ENCODE peak calls at places on chromosomes 5 and 9, in four cellular contexts. One of them, this sample, is unnamed.

GRCh38 chr5:135033026-135033861 is 784 bp downstream of the PITX1 start:
- DNase-seq in suprapubic skin: no peak
- DNase-seq in GM23338: peak; percentile 81
- DNase-seq in glutamatergic neuron: no peak
- DNase-seq in this sample: peak; percentile 73

GRCh38 chr5:164484948-164485347 is 979.5 kb downstream of the MAT2B start:
- DNase-seq in suprapubic skin: no peak
- DNase-seq in GM23338: no peak
- DNase-seq in glutamatergic neuron: no peak
- DNase-seq in this sample: no peak

GRCh38 chr5:6723901-6724300 is 10.7 kb downstream of the TENT4A start:
- DNase-seq in suprapubic skin: peak; percentile 26
- DNase-seq in GM23338: no peak
- DNase-seq in glutamatergic neuron: no peak
- DNase-seq in this sample: no peak

GRCh38 chr5:111689576-111689975 is 67.4 kb downstream of the NREP start:
- DNase-seq in suprapubic skin: no peak
- DNase-seq in GM23338: no peak
- DNase-seq in glutamatergic neuron: no peak
- DNase-seq in this sample: no peak

GRCh38 chr9:137449931-137450537 is 8.9 kb upstream of the ENTPD8 start:
- DNase-seq in suprapubic skin: peak; percentile 71
- DNase-seq in GM23338: no peak
- DNase-seq in glutamatergic neuron: peak; percentile 14
- DNase-seq in this sample: no peak

GRCh38 chr9:14131353-14132088 is 182.4 kb downstream of the NFIB start:
- DNase-seq in suprapubic skin: no peak
- DNase-seq in GM23338: no peak
- DNase-seq in glutamatergic neuron: no peak
- DNase-seq in this sample: no peak

GRCh38 chr5:141513021-141513626 is 24.2 kb downstream of the PCDHGC5 start:
- DNase-seq in suprapubic skin: no peak
- DNase-seq in GM23338: peak; percentile 51
- DNase-seq in glutamatergic neuron: peak; percentile 75
- DNase-seq in this sample: no peak

GRCh38 chr9:111873901-111874300 is 22.7 kb upstream of the UGCG start:
- DNase-seq in suprapubic skin: no peak
- DNase-seq in GM23338: no peak
- DNase-seq in glutamatergic neuron: no peak
- DNase-seq in this sample: no peak

GRCh38 chr5:66744040-66744439 is 147.8 kb downstream of the MAST4 start:
- DNase-seq in suprapubic skin: no peak
- DNase-seq in GM23338: no peak
- DNase-seq in glutamatergic neuron: no peak
- DNase-seq in this sample: no peak

GRCh38 chr9:102499468-102499867 is 495.7 kb upstream of the CYLC2 start:
- DNase-seq in suprapubic skin: no peak
- DNase-seq in GM23338: no peak
- DNase-seq in glutamatergic neuron: no peak
- DNase-seq in this sample: no peak

GRCh38 chr5:93585054-93585751 is 2.2 kb downstream of the NR2F1 start:
- DNase-seq in suprapubic skin: no peak
- DNase-seq in GM23338: peak; percentile 67
- DNase-seq in glutamatergic neuron: peak; percentile 33
- DNase-seq in this sample: no peak

GRCh38 chr9:35923927-35924763 is 14.9 kb downstream of the SPAAR start:
- DNase-seq in suprapubic skin: no peak
- DNase-seq in GM23338: no peak
- DNase-seq in glutamatergic neuron: no peak
- DNase-seq in this sample: no peak

GRCh38 chr9:25654417-25654816 is 23.8 kb downstream of the TUSC1 start:
- DNase-seq in suprapubic skin: no peak
- DNase-seq in GM23338: no peak
- DNase-seq in glutamatergic neuron: no peak
- DNase-seq in this sample: no peak

GRCh38 chr5:32027717-32028321 is 146.3 kb downstream of the GOLPH3 start:
- DNase-seq in suprapubic skin: peak; percentile 73
- DNase-seq in GM23338: peak; percentile 68
- DNase-seq in glutamatergic neuron: no peak
- DNase-seq in this sample: no peak

GRCh38 chr5:171494452-171495121 is 75.1 kb downstream of the FGF18 start:
- DNase-seq in suprapubic skin: peak; percentile 79
- DNase-seq in GM23338: peak; percentile 68
- DNase-seq in glutamatergic neuron: peak; percentile 49
- DNase-seq in this sample: no peak

GRCh38 chr9:129777769-129778130 is 24.9 kb upstream of the PTGES start:
- DNase-seq in suprapubic skin: no peak
- DNase-seq in GM23338: no peak
- DNase-seq in glutamatergic neuron: no peak
- DNase-seq in this sample: no peak

GRCh38 chr5:56432326-56432725 is 199.2 kb upstream of the ANKRD55 start:
- DNase-seq in suprapubic skin: no peak
- DNase-seq in GM23338: no peak
- DNase-seq in glutamatergic neuron: no peak
- DNase-seq in this sample: no peak

GRCh38 chr5:176542135-176542595 is 5.0 kb upstream of the RNF44 start:
- DNase-seq in suprapubic skin: no peak
- DNase-seq in GM23338: no peak
- DNase-seq in glutamatergic neuron: no peak
- DNase-seq in this sample: no peak

GRCh38 chr9:131738838-131739191 is 1.1 kb downstream of the RAPGEF1 start:
- DNase-seq in suprapubic skin: no peak
- DNase-seq in GM23338: peak; percentile 80
- DNase-seq in glutamatergic neuron: no peak
- DNase-seq in this sample: no peak

GRCh38 chr5:135398160-135398854 is 724 bp downstream of the MACROH2A1 start:
- DNase-seq in suprapubic skin: no peak
- DNase-seq in GM23338: peak; percentile 73
- DNase-seq in glutamatergic neuron: peak; percentile 40
- DNase-seq in this sample: no peak

GRCh38 chr5:10699987-10700386 is 61.0 kb downstream of the DAP start:
- DNase-seq in suprapubic skin: no peak
- DNase-seq in GM23338: no peak
- DNase-seq in glutamatergic neuron: no peak
- DNase-seq in this sample: no peak

GRCh38 chr5:177317959-177318377 is 6.3 kb upstream of the MXD3 start:
- DNase-seq in suprapubic skin: no peak
- DNase-seq in GM23338: peak; percentile 87
- DNase-seq in glutamatergic neuron: peak; percentile 76
- DNase-seq in this sample: no peak

GRCh38 chr9:115999498-115999897 is 154.1 kb upstream of the PAPPA start:
- DNase-seq in suprapubic skin: no peak
- DNase-seq in GM23338: no peak
- DNase-seq in glutamatergic neuron: no peak
- DNase-seq in this sample: no peak

GRCh38 chr9:129320575-129321311 is 142.7 kb upstream of the IER5L start:
- DNase-seq in suprapubic skin: peak; percentile 79
- DNase-seq in GM23338: peak; percentile 82
- DNase-seq in glutamatergic neuron: no peak
- DNase-seq in this sample: peak; percentile 93

GRCh38 chr9:114238471-114238870 is 83.1 kb downstream of the COL27A1 start:
- DNase-seq in suprapubic skin: no peak
- DNase-seq in GM23338: no peak
- DNase-seq in glutamatergic neuron: no peak
- DNase-seq in this sample: no peak

GRCh38 chr9:114240647-114241558 is 82.0 kb upstream of the ORM1 start:
- DNase-seq in suprapubic skin: no peak
- DNase-seq in GM23338: no peak
- DNase-seq in glutamatergic neuron: no peak
- DNase-seq in this sample: no peak

GRCh38 chr9:114240216-114240615 is 82.7 kb upstream of the ORM1 start:
- DNase-seq in suprapubic skin: no peak
- DNase-seq in GM23338: no peak
- DNase-seq in glutamatergic neuron: no peak
- DNase-seq in this sample: no peak

GRCh38 chr9:114237781-114238180 is 82.4 kb downstream of the COL27A1 start:
- DNase-seq in suprapubic skin: no peak
- DNase-seq in GM23338: no peak
- DNase-seq in glutamatergic neuron: no peak
- DNase-seq in this sample: no peak

DNA sequence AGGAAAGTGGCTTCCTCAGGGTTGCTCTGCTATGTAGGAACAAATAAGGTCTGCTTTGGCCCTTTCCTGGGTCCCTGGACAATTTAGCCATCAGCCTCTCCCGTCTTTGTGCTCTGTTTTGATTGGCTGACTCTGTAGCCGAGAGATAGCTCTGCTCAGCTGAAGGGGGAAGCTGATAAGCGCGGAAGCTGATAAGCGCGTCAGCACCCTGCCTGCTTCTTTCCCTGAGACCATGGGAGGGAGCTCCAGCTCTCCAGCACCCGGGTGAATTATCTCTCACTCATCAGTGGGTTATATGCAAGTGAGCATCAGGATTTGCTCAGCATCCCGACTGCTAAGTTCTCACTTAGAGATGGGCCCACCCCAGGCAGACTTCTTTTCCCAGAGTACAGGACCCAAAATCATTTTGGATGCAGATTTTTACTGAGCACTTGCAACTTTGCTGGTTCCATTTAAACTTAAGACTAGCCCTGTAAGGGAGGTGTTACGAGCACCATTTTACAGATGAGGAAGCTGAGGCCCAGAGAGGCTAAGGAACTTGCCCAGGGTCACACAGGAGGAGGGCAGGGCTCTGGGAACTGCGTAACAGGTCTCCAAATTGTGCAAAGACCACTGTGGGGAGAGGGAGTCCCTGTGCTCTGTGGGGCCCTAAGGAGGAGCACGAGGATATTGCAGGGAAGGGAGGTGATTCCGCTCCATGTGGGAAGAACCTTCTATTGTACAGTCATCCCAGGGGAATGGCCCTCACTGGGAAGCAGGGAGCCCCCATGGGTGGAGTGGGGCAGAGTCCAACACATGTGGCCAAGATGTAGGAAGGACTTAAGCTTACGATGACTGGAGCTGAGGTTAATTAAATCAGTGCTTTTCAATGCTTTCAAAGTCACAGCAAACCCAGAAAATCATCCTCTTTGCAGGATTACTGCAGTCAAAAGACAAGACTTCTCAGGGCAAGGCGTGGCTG is 83.7 kb upstream of the ORM1 start:
- DNase-seq in suprapubic skin: no peak
- DNase-seq in GM23338: peak; percentile 64
- DNase-seq in glutamatergic neuron: no peak
- DNase-seq in this sample: no peak
- TF ChIP-seq CTCF in suprapubic skin: no peak
- TF ChIP-seq CTCF in GM23338: peak; percentile 39
- TF ChIP-seq CTCF in glutamatergic neuron: no peak
- TF ChIP-seq CTCF in this sample: peak; percentile 48

GRCh38 chr9:33223696-33224095 is 16.3 kb upstream of the SPINK4 start:
- DNase-seq in suprapubic skin: no peak
- DNase-seq in GM23338: no peak
- DNase-seq in glutamatergic neuron: no peak
- DNase-seq in this sample: no peak
- TF ChIP-seq CTCF in suprapubic skin: no peak
- TF ChIP-seq CTCF in GM23338: no peak
- TF ChIP-seq CTCF in glutamatergic neuron: no peak
- TF ChIP-seq CTCF in this sample: peak; percentile 71

GRCh38 chr9:134059661-134060395 is 8.0 kb downstream of the BRD3 start:
- DNase-seq in suprapubic skin: peak; percentile 65
- DNase-seq in GM23338: no peak
- DNase-seq in glutamatergic neuron: peak; percentile 31
- DNase-seq in this sample: peak; percentile 85
- TF ChIP-seq CTCF in suprapubic skin: no peak
- TF ChIP-seq CTCF in GM23338: no peak
- TF ChIP-seq CTCF in glutamatergic neuron: no peak
- TF ChIP-seq CTCF in this sample: no peak

DNA sequence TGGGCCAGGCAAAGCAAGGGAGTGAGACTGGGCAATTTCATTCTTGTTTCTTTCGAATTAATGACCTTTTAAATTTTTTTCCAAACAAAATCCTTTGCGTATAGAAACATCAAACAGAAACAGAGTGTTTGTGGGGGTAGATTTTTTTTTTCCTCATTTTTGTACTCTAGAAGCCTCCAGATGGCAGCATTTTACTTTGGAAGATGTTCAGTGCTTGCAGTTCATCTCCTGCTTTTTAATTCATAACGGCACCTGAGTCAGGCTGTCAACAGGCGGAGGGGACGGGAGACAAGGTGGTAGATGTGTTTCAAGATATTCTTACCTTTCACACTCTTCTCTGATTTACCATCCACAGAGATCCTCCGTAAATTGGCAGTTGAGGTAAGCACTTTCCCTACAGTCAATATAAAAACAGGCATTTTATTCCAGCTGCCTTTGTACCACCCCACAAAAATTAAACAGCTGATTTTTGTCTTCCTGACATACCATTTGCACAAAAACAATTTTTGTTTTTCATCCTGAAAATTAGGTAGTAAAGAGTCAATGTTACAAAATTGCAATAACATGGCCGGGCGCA is 99.5 kb upstream of the FBXL17 start:
- DNase-seq in suprapubic skin: no peak
- DNase-seq in GM23338: peak; percentile 76
- DNase-seq in glutamatergic neuron: no peak
- DNase-seq in this sample: no peak
- TF ChIP-seq CTCF in suprapubic skin: no peak
- TF ChIP-seq CTCF in GM23338: peak; percentile 67
- TF ChIP-seq CTCF in glutamatergic neuron: no peak
- TF ChIP-seq CTCF in this sample: peak; percentile 83

DNA sequence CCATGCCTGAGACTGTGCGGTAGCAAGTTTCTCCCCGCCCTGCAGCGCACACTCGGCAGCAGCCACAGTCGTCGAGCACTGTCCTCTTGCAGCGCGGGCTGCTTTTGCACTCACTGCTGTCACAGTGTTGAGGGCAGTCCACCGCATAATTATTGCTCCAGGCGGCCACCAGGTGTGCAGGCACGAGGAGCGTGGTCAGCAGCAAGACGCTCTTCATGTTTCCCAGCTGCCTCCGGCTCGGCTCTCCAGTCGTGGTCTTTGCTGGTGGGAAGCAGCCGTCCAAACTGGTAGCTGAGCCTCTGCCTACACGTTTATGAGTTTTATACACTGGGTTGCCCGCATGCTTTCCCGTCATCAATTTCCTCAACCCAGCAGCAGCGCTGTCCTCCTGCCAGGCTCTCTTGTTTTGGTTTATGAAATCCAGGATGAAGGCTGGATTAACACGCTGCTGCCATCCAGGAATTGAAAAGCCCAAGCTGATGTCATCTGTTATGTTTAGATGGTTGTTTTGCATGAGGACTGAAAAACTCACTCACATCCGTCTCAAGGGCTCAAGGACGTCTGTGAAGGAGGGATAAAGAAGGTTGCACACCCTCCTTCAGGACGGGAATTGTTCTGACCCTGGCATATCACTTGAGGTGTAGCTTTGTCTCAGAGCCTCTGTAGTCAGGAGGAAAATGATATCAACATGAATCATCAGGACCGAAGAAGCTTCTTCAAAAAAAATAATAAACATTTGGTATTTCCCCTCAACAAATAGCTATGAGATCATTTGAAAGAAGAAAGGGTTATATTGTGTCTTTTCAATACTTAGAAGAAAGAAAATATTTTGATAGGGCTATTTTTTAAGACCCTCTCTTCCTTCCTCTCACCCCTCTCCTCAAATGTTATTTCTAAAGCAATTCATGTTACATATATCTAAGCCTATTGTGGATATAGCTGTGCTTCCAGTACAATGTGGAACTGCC is at the start of gene ESM1:
- DNase-seq in suprapubic skin: no peak
- DNase-seq in GM23338: peak; percentile 3
- DNase-seq in glutamatergic neuron: no peak
- DNase-seq in this sample: peak; percentile 86
- TF ChIP-seq CTCF in suprapubic skin: no peak
- TF ChIP-seq CTCF in GM23338: no peak
- TF ChIP-seq CTCF in glutamatergic neuron: no peak
- TF ChIP-seq CTCF in this sample: no peak

GRCh38 chr5:113340537-113340936 is 94.3 kb downstream of the TSSK1B start:
- DNase-seq in suprapubic skin: no peak
- DNase-seq in GM23338: peak; percentile 46
- DNase-seq in glutamatergic neuron: no peak
- DNase-seq in this sample: no peak
- TF ChIP-seq CTCF in suprapubic skin: no peak
- TF ChIP-seq CTCF in GM23338: peak; percentile 16
- TF ChIP-seq CTCF in glutamatergic neuron: peak; percentile 17
- TF ChIP-seq CTCF in this sample: no peak